ENCODE peak calls at places on chromosomes 1 and 21, in six cellular contexts. One of them, this sample, is unnamed.

GRCh38 chr1:10449731-10450130 is at the start of gene CORT:
- DNase-seq in stomach: no peak
- DNase-seq in transverse colon: no peak
- DNase-seq in HepG2: no peak
- DNase-seq in A549: no peak
- DNase-seq in tibial nerve: no peak
- DNase-seq in this sample: no peak

GRCh38 chr1:68112835-68113243 is 62.4 kb upstream of the DIRAS3 start:
- DNase-seq in A549: peak; percentile 26
- DNase-seq in transverse colon: no peak
- DNase-seq in stomach: no peak
- DNase-seq in HepG2: no peak
- DNase-seq in tibial nerve: no peak
- DNase-seq in this sample: no peak

GRCh38 chr1:228367798-228368791 is 38.5 kb downstream of the TRIM11 start:
- DNase-seq in HepG2: peak; percentile 64
- DNase-seq in stomach: no peak
- DNase-seq in transverse colon: no peak
- DNase-seq in tibial nerve: no peak
- DNase-seq in A549: no peak
- DNase-seq in this sample: peak; percentile 58

GRCh38 chr1:150621497-150622113 is 7.8 kb downstream of the ENSA start:
- DNase-seq in tibial nerve: peak; percentile 62
- DNase-seq in stomach: peak; percentile 60
- DNase-seq in A549: peak; percentile 64
- DNase-seq in transverse colon: peak; percentile 70
- DNase-seq in HepG2: peak; percentile 48
- DNase-seq in this sample: peak; percentile 82

GRCh38 chr1:26354972-26355371 is 1.0 kb upstream of the CRYBG2 start:
- DNase-seq in tibial nerve: no peak
- DNase-seq in A549: no peak
- DNase-seq in HepG2: no peak
- DNase-seq in stomach: no peak
- DNase-seq in transverse colon: no peak
- DNase-seq in this sample: no peak

GRCh38 chr21:33495743-33496142 is 4.2 kb upstream of the DNAJC28 start:
- DNase-seq in A549: no peak
- DNase-seq in tibial nerve: no peak
- DNase-seq in HepG2: no peak
- DNase-seq in transverse colon: no peak
- DNase-seq in stomach: no peak
- DNase-seq in this sample: no peak

GRCh38 chr1:8598060-8598724 is 219.2 kb downstream of the RERE start:
- DNase-seq in transverse colon: peak; percentile 26
- DNase-seq in tibial nerve: peak; percentile 33
- DNase-seq in HepG2: peak; percentile 6
- DNase-seq in stomach: peak; percentile 50
- DNase-seq in A549: no peak
- DNase-seq in this sample: peak; percentile 75

GRCh38 chr1:204075116-204075636 is 2.3 kb downstream of the SOX13 start:
- DNase-seq in HepG2: peak; percentile 40
- DNase-seq in A549: no peak
- DNase-seq in tibial nerve: no peak
- DNase-seq in stomach: peak; percentile 44
- DNase-seq in transverse colon: peak; percentile 67
- DNase-seq in this sample: no peak

GRCh38 chr1:240018617-240019016 is 73.1 kb upstream of the FMN2 start:
- DNase-seq in stomach: no peak
- DNase-seq in transverse colon: no peak
- DNase-seq in A549: no peak
- DNase-seq in tibial nerve: no peak
- DNase-seq in HepG2: no peak
- DNase-seq in this sample: no peak

GRCh38 chr1:156233421-156234127 is 8.4 kb upstream of the BGLAP start:
- DNase-seq in tibial nerve: no peak
- DNase-seq in HepG2: no peak
- DNase-seq in A549: no peak
- DNase-seq in stomach: no peak
- DNase-seq in transverse colon: no peak
- DNase-seq in this sample: no peak

GRCh38 chr1:185850366-185850765 is 116.2 kb downstream of the HMCN1 start:
- DNase-seq in tibial nerve: no peak
- DNase-seq in stomach: no peak
- DNase-seq in A549: no peak
- DNase-seq in transverse colon: no peak
- DNase-seq in HepG2: no peak
- DNase-seq in this sample: no peak

GRCh38 chr1:52925571-52926005 is 1.5 kb upstream of the SCP2 start:
- DNase-seq in transverse colon: no peak
- DNase-seq in HepG2: peak; percentile 82
- DNase-seq in tibial nerve: no peak
- DNase-seq in stomach: no peak
- DNase-seq in A549: no peak
- DNase-seq in this sample: no peak

GRCh38 chr1:223183268-223183862 is 40.3 kb upstream of the TLR5 start:
- DNase-seq in stomach: no peak
- DNase-seq in transverse colon: no peak
- DNase-seq in tibial nerve: no peak
- DNase-seq in HepG2: no peak
- DNase-seq in A549: no peak
- DNase-seq in this sample: no peak

GRCh38 chr1:12069616-12070244 is 6.6 kb downstream of the TNFRSF8 start:
- DNase-seq in stomach: no peak
- DNase-seq in A549: no peak
- DNase-seq in tibial nerve: no peak
- DNase-seq in HepG2: no peak
- DNase-seq in transverse colon: no peak
- DNase-seq in this sample: no peak

GRCh38 chr1:183472488-183473285 is at the start of gene SMG7:
- DNase-seq in stomach: peak; percentile 40
- DNase-seq in transverse colon: peak; percentile 59
- DNase-seq in A549: peak; percentile 31
- DNase-seq in HepG2: no peak
- DNase-seq in tibial nerve: peak; percentile 13
- DNase-seq in this sample: no peak

GRCh38 chr1:57474097-57474750 is 50.4 kb upstream of the DAB1 start:
- DNase-seq in transverse colon: no peak
- DNase-seq in tibial nerve: no peak
- DNase-seq in HepG2: no peak
- DNase-seq in stomach: no peak
- DNase-seq in A549: no peak
- DNase-seq in this sample: no peak

GRCh38 chr1:107110346-107110745 is 30.5 kb upstream of the NTNG1 start:
- DNase-seq in transverse colon: no peak
- DNase-seq in stomach: no peak
- DNase-seq in tibial nerve: no peak
- DNase-seq in HepG2: no peak
- DNase-seq in A549: no peak
- DNase-seq in this sample: no peak

GRCh38 chr1:27945020-27945419 is 10.2 kb downstream of the SMPDL3B start:
- DNase-seq in stomach: no peak
- DNase-seq in transverse colon: no peak
- DNase-seq in HepG2: no peak
- DNase-seq in A549: no peak
- DNase-seq in tibial nerve: no peak
- DNase-seq in this sample: no peak

DNA sequence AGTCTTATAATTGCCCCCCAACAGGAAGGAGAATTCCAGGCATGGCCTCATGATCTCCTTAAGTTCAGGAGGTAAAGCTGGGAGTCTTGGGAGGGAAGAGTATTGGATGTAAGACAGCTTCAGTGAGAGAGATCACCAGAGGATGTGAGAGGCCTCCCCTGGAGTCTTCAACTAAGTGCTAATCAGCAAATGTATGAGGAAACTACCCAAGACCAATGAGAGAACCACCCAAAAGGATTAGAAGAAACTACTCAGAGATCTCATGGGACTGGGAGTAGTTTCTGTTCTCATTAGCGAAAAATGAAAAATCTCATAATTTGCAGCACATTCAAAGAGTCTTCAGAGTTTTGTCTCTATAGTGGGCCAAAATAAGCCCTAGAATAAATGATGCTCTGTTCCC is 36.6 kb upstream of the WNT2B start:
- DNase-seq in A549: no peak
- DNase-seq in HepG2: no peak
- DNase-seq in stomach: no peak
- DNase-seq in tibial nerve: no peak
- DNase-seq in transverse colon: no peak
- DNase-seq in this sample: no peak
- TF ChIP-seq EP300 in A549: no peak
- TF ChIP-seq EP300 in HepG2: no peak
- TF ChIP-seq EP300 in stomach: no peak
- TF ChIP-seq EP300 in tibial nerve: no peak
- TF ChIP-seq EP300 in transverse colon: no peak
- TF ChIP-seq EP300 in this sample: no peak

GRCh38 chr1:224435999-224436398 is 1.4 kb upstream of the WDR26 start:
- DNase-seq in tibial nerve: no peak
- DNase-seq in stomach: no peak
- DNase-seq in A549: no peak
- DNase-seq in HepG2: no peak
- DNase-seq in transverse colon: no peak
- DNase-seq in this sample: no peak

GRCh38 chr1:224435318-224435763 is 744 bp upstream of the WDR26 start:
- DNase-seq in transverse colon: no peak
- DNase-seq in A549: peak; percentile 17
- DNase-seq in tibial nerve: peak; percentile 14
- DNase-seq in HepG2: no peak
- DNase-seq in stomach: no peak
- DNase-seq in this sample: no peak

GRCh38 chr1:224433041-224433670 is 1.4 kb downstream of the WDR26 start:
- DNase-seq in tibial nerve: peak; percentile 44
- DNase-seq in transverse colon: peak; percentile 20
- DNase-seq in HepG2: no peak
- DNase-seq in stomach: no peak
- DNase-seq in A549: no peak
- DNase-seq in this sample: no peak

GRCh38 chr1:224433671-224434446 is 738 bp downstream of the WDR26 start:
- DNase-seq in A549: peak; percentile 21
- DNase-seq in transverse colon: peak; percentile 42
- DNase-seq in HepG2: no peak
- DNase-seq in stomach: peak; percentile 38
- DNase-seq in tibial nerve: peak; percentile 19
- DNase-seq in this sample: peak; percentile 70

DNA sequence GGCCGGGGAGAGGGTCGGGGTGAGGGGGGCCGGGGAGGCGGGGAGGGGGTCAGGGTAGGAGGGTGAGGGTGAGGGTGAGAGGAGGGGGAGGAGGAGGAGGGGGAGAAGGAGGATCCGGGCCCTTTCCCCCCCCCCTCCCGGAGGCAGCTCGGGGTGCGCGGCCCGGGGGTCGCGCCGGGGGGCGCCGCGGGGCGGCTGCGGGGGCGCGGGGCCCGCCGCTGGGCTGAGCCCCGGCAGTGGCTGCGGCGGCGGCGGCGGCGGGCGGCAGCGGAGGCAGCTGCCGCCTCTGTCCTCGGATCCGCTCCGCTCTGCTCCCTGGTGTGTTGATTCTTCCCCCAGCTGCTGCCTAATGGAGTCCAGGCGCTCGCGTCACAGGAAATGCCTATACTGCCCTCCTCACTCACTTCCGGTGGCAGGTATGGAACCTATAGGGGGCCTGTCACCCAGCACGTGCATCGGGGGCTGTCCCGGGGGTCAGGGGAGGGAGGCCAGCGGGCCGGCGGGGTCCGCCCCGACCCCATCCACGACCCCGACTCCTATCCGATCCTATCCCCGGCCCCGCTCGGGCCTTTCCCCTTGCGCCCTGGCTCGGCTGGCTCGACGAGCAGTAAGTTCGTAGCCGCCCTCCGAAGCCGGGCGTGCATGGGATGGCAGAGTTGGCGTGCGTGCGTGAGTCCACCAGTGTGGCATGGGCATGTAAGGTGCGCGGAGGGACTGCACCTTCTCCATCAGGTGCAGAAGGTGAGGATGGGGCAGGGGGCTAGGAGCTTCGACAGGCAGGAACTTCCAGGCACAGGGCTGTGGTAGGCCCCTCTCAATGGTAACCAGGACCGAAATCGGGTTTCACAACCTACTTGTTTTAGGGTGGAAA is at the start of gene WDR26:
- DNase-seq in tibial nerve: peak; percentile 77
- DNase-seq in A549: peak; percentile 96
- DNase-seq in HepG2: peak; percentile 89
- DNase-seq in transverse colon: peak; percentile 87
- DNase-seq in stomach: peak; percentile 84
- DNase-seq in this sample: peak; percentile 90
- TF ChIP-seq EP300 in tibial nerve: no peak
- TF ChIP-seq EP300 in A549: no peak
- TF ChIP-seq EP300 in HepG2: no peak
- TF ChIP-seq EP300 in transverse colon: no peak
- TF ChIP-seq EP300 in stomach: no peak
- TF ChIP-seq EP300 in this sample: no peak

GRCh38 chr1:84356881-84357280 is 41.4 kb upstream of the DNASE2B start:
- DNase-seq in A549: no peak
- DNase-seq in transverse colon: no peak
- DNase-seq in stomach: no peak
- DNase-seq in HepG2: no peak
- DNase-seq in tibial nerve: no peak
- DNase-seq in this sample: no peak

GRCh38 chr1:84355556-84355955 is 42.7 kb upstream of the DNASE2B start:
- DNase-seq in A549: no peak
- DNase-seq in HepG2: no peak
- DNase-seq in tibial nerve: no peak
- DNase-seq in transverse colon: no peak
- DNase-seq in stomach: no peak
- DNase-seq in this sample: no peak

GRCh38 chr1:84352298-84353106 is 45.8 kb upstream of the DNASE2B start:
- DNase-seq in tibial nerve: no peak
- DNase-seq in transverse colon: no peak
- DNase-seq in HepG2: no peak
- DNase-seq in A549: no peak
- DNase-seq in stomach: no peak
- DNase-seq in this sample: no peak

GRCh38 chr1:84350550-84350949 is 47.7 kb upstream of the DNASE2B start:
- DNase-seq in transverse colon: no peak
- DNase-seq in HepG2: no peak
- DNase-seq in A549: no peak
- DNase-seq in stomach: no peak
- DNase-seq in tibial nerve: no peak
- DNase-seq in this sample: no peak

DNA sequence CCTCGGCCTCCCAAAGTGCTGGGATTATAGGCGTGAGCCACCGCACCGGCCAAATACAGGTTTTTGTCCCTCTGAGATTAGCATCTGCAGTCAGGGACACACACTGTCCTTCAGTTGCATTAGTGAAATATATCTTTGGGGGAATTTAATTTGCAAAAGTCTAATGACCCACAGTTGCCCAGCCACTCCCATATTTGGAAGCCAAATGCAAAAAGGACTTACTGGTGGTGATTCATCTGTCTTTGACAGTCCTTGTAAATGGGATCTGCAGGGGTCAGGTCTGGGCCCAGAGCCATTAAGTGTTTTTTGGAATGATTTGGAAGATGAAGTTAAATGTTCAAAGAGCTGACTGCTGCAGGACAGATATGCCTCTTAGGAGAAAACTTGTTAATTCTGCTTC is 44.6 kb upstream of the DNASE2B start:
- DNase-seq in HepG2: no peak
- DNase-seq in stomach: no peak
- DNase-seq in transverse colon: no peak
- DNase-seq in A549: no peak
- DNase-seq in tibial nerve: no peak
- DNase-seq in this sample: no peak
- TF ChIP-seq EP300 in HepG2: no peak
- TF ChIP-seq EP300 in stomach: no peak
- TF ChIP-seq EP300 in transverse colon: no peak
- TF ChIP-seq EP300 in A549: no peak
- TF ChIP-seq EP300 in tibial nerve: no peak
- TF ChIP-seq EP300 in this sample: no peak

GRCh38 chr1:210099921-210100320 is 132.7 kb upstream of the SERTAD4 start:
- DNase-seq in stomach: no peak
- DNase-seq in HepG2: no peak
- DNase-seq in transverse colon: no peak
- DNase-seq in tibial nerve: no peak
- DNase-seq in A549: no peak
- DNase-seq in this sample: no peak
- TF ChIP-seq EP300 in stomach: no peak
- TF ChIP-seq EP300 in HepG2: no peak
- TF ChIP-seq EP300 in transverse colon: no peak
- TF ChIP-seq EP300 in tibial nerve: no peak
- TF ChIP-seq EP300 in A549: no peak
- TF ChIP-seq EP300 in this sample: no peak